ENCODE peak calls at places on chromosomes 1 and 21, in six cellular contexts. N is heart right ventricle; I is uterus; R is naive thymus-derived CD4-positive, alpha-beta T cell; P is adipocyte; C is NT2/D1. Y is an unnamed sample.

GRCh38 chr1:54287821-54288220 is 87.9 kb downstream of the MRPL37 start:
- DNase-seq in R (no peak), N (no peak), C (no peak), P (no peak), I (no peak), Y (no peak)

GRCh38 chr1:11823366-11824137 is 17.6 kb downstream of the CLCN6 start:
- DNase-seq in P (no peak), I (no peak), N (no peak), C (no peak), R (no peak), Y (no peak)

GRCh38 chr1:110542730-110543129 is 23.8 kb upstream of the KCNA10 start:
- DNase-seq in N (no peak), P (peak; percentile 63), I (no peak), R (no peak), C (no peak), Y (no peak)

GRCh38 chr1:16078925-16079656 is 5.6 kb upstream of the FAM131C start:
- DNase-seq in R (peak; percentile 80), I (peak; percentile 84), C (peak; percentile 28), P (peak; percentile 91), N (peak; percentile 79), Y (peak; percentile 81)

GRCh38 chr1:91874167-91874566 is 11.8 kb downstream of the TGFBR3 start:
- DNase-seq in R (no peak), I (no peak), N (no peak), C (no peak), P (no peak), Y (no peak)

GRCh38 chr1:18288609-18289219 is 181.1 kb downstream of the IGSF21 start:
- DNase-seq in R (no peak), I (no peak), C (no peak), P (no peak), N (no peak), Y (no peak)

GRCh38 chr1:220239213-220239612 is 33.0 kb downstream of the RAB3GAP2 start:
- DNase-seq in R (no peak), C (no peak), N (no peak), P (no peak), I (no peak), Y (no peak)

GRCh38 chr1:6352138-6352563 is 41.4 kb downstream of the ACOT7 start:
- DNase-seq in N (no peak), P (no peak), I (no peak), R (no peak), C (no peak), Y (no peak)

GRCh38 chr1:205042911-205043806 is at the start of gene CNTN2:
- DNase-seq in I (no peak), N (no peak), P (peak; percentile 10), C (no peak), R (no peak), Y (no peak)

GRCh38 chr1:187477103-187477502 is 648.4 kb downstream of the PLA2G4A start:
- DNase-seq in R (no peak), C (no peak), P (no peak), N (no peak), I (no peak), Y (no peak)

GRCh38 chr1:29145739-29146437 is 22.2 kb upstream of the TMEM200B start:
- DNase-seq in N (no peak), R (no peak), I (no peak), C (no peak), P (peak; percentile 76), Y (no peak)

GRCh38 chr1:3620708-3621107 is 4.1 kb upstream of the TPRG1L start:
- DNase-seq in C (no peak), R (no peak), P (no peak), I (no peak), N (no peak), Y (peak; percentile 22)

GRCh38 chr1:175675017-175675416 is 68.4 kb downstream of the TNR start:
- DNase-seq in P (no peak), N (no peak), C (no peak), R (no peak), I (no peak), Y (no peak)

GRCh38 chr1:97334454-97334853 is 586.4 kb downstream of the DPYD start:
- DNase-seq in R (no peak), C (no peak), I (no peak), P (peak; percentile 41), N (no peak), Y (no peak)

GRCh38 chr1:185154912-185155513 is 1.7 kb downstream of the TRMT1L start:
- DNase-seq in P (no peak), N (no peak), I (no peak), C (no peak), R (no peak), Y (no peak)

GRCh38 chr1:221732052-221732451 is 9.8 kb downstream of the DUSP10 start:
- DNase-seq in I (no peak), P (no peak), C (no peak), N (no peak), R (no peak), Y (no peak)

GRCh38 chr1:85582687-85583354 is 2.3 kb downstream of the CCN1 start:
- DNase-seq in N (no peak), I (no peak), R (no peak), P (peak; percentile 74), C (no peak), Y (peak; percentile 79)

GRCh38 chr1:147676306-147677085 is 6.2 kb upstream of the ACP6 start:
- DNase-seq in C (no peak), P (peak; percentile 27), I (no peak), R (no peak), N (no peak), Y (no peak)

GRCh38 chr1:58815069-58815679 is 31.3 kb upstream of the JUN start:
- DNase-seq in I (peak; percentile 85), C (peak; percentile 74), P (peak; percentile 93), N (peak; percentile 85), R (peak; percentile 23), Y (peak; percentile 98)

GRCh38 chr1:4054957-4055676 is 155.0 kb upstream of the C1orf174 start:
- DNase-seq in N (no peak), P (no peak), C (no peak), R (no peak), I (no peak), Y (no peak)

GRCh38 chr1:56773341-56774066 is 45.7 kb downstream of the FYB2 start:
- DNase-seq in P (peak; percentile 11), I (no peak), C (no peak), R (no peak), N (no peak), Y (no peak)

GRCh38 chr1:187691439-187691838 is 862.7 kb downstream of the PLA2G4A start:
- DNase-seq in R (no peak), I (no peak), P (peak; percentile 51), N (no peak), C (no peak), Y (no peak)

GRCh38 chr1:155899683-155900082 is 11.5 kb downstream of the RIT1 start:
- DNase-seq in I (no peak), R (no peak), C (no peak), P (no peak), N (no peak), Y (no peak)

GRCh38 chr1:24541711-24542346 is 14.1 kb upstream of the NCMAP start:
- DNase-seq in R (no peak), P (no peak), N (peak; percentile 34), C (no peak), I (no peak), Y (no peak)

GRCh38 chr1:52915855-52916220 is 5.7 kb downstream of the ECHDC2 start:
- DNase-seq in C (no peak), I (no peak), P (no peak), N (no peak), R (no peak), Y (no peak)

GRCh38 chr1:11441211-11441952 is 37.6 kb upstream of the DISP3 start:
- DNase-seq in R (no peak), I (no peak), N (no peak), P (no peak), C (no peak), Y (no peak)

GRCh38 chr1:208837242-208837641 is 593.1 kb upstream of the PLXNA2 start:
- DNase-seq in C (no peak), P (no peak), I (no peak), R (no peak), N (no peak), Y (no peak)

GRCh38 chr1:180360333-180361075 is 130.4 kb downstream of the LHX4 start:
- DNase-seq in I (no peak), R (no peak), C (no peak), P (peak; percentile 67), N (no peak), Y (no peak)

GRCh38 chr1:119594386-119594785 is 53.7 kb downstream of the ZNF697 start:
- DNase-seq in C (no peak), R (no peak), N (no peak), I (no peak), P (no peak), Y (no peak)

GRCh38 chr1:39568208-39568607 is 8.4 kb downstream of the PABPC4 start:
- DNase-seq in N (no peak), C (no peak), P (no peak), I (no peak), R (no peak), Y (no peak)

GRCh38 chr21:43306911-43307676 is 119.8 kb downstream of the SIK1 start:
- DNase-seq in I (no peak), N (no peak), C (no peak), R (no peak), P (peak; percentile 51), Y (peak; percentile 72)

GRCh38 chr1:113984710-113985109 is 5.4 kb downstream of the OLFML3 start:
- DNase-seq in P (no peak), C (no peak), N (no peak), I (no peak), R (no peak), Y (no peak)

GRCh38 chr1:95085376-95085775 is 12.6 kb upstream of the ALG14 start:
- DNase-seq in N (no peak), R (no peak), P (no peak), I (no peak), C (no peak), Y (no peak)

GRCh38 chr21:9738527-9738926 is 782.9 kb upstream of the TPTE start:
- DNase-seq in P (no peak), C (no peak), R (no peak), N (no peak), I (no peak), Y (no peak)
- H3K9me3 ChIP-seq in P (peaks cover 11% of the 10 kb centered on the region), C (peaks cover 28% of the 10 kb centered on the region), R (no peaks in the 10 kb centered on the region), N (no peaks in the 10 kb centered on the region), I (no peaks in the 10 kb centered on the region), Y (peaks cover 11% of the 10 kb centered on the region)

GRCh38 chr1:156969496-156969895 is 49.1 kb downstream of the LRRC71 start:
- DNase-seq in C (no peak), N (no peak), R (no peak), I (no peak), P (no peak), Y (no peak)
- H3K36me3 ChIP-seq in C (peaks cover 92% of the 10 kb centered on the region), N (no peaks in the 10 kb centered on the region), R (no peaks in the 10 kb centered on the region), I (no peaks in the 10 kb centered on the region), P (peaks cover 91% of the 10 kb centered on the region), Y (peaks cover 49% of the 10 kb centered on the region)

DNA sequence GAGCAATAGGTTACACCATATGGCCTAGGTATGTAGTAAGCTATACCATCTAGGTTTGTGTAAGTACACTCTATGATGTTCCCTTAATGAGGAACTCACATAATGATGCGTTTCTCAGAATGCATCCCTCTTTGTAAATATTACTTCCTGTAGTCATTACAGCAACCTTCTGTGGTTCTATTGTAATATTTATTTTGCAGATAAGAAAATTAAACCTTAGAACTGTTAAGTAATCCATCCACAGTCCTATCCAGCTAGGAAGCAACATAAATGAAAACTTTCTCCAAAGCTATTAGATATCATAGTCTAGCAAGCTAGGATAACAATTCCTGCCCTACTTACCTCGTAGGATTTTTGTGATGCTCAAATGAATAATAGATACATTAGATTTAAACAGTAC is 88.7 kb downstream of the WLS start:
- DNase-seq in R (no peak), C (no peak), N (no peak), I (no peak), P (no peak), Y (no peak)
- H3K4me1 ChIP-seq in R (no peaks in the 10 kb centered on the region), C (peaks cover 12% of the 10 kb centered on the region), N (peaks cover 37% of the 10 kb centered on the region), I (no peaks in the 10 kb centered on the region), P (peaks cover 6% of the 10 kb centered on the region), Y (peaks cover 34% of the 10 kb centered on the region)

GRCh38 chr21:25837545-25838263 is 102.9 kb downstream of the GABPA start:
- DNase-seq in I (no peak), P (peak; percentile 87), C (no peak), N (no peak), R (no peak), Y (peak; percentile 81)
- H3K9me3 ChIP-seq in I (no peaks in the 10 kb centered on the region), P (peaks cover 8% of the 10 kb centered on the region), C (peaks cover 28% of the 10 kb centered on the region), N (peaks cover 3% of the 10 kb centered on the region), R (no peaks in the 10 kb centered on the region), Y (no peaks in the 10 kb centered on the region)